ENCODE peak calls at places on chromosomes 11 and 22, in four cellular contexts. J, F, O and Y are unnamed samples.

GRCh38 chr11:64906314-64906635 is 10.7 kb downstream of the ATG2A start:
- DNase-seq in J (no peak), F (no peak), O (no peak), Y (no peak)

GRCh38 chr22:37891926-37892325 is 14.2 kb upstream of the MICALL1 start:
- DNase-seq in J (no peak), F (no peak), O (no peak), Y (no peak)

GRCh38 chr22:19772673-19773469 is 12.3 kb downstream of the TBX1 start:
- DNase-seq in J (peak), F (peak), O (no peak), Y (no peak)

GRCh38 chr22:49583886-49584505 is 243.7 kb downstream of the BRD1 start:
- DNase-seq in J (no peak), F (no peak), O (no peak), Y (no peak)

GRCh38 chr11:26285593-26285992 is 46.3 kb upstream of the ANO3 start:
- DNase-seq in J (peak), F (no peak), O (no peak), Y (no peak)

GRCh38 chr11:16737860-16738197 is 618 bp upstream of the C11orf58 start:
- DNase-seq in J (no peak), F (no peak), O (peak), Y (peak)

GRCh38 chr11:119700536-119701346 is 28.3 kb downstream of the NECTIN1 start:
- DNase-seq in J (no peak), F (no peak), O (peak), Y (no peak)

GRCh38 chr11:124746621-124747243 is 5.3 kb downstream of the VSIG2 start:
- DNase-seq in J (peak), F (peak), O (peak), Y (peak)

GRCh38 chr22:29457730-29458129 is 19.3 kb downstream of the RFPL1 start:
- DNase-seq in J (peak), F (peak), O (peak), Y (peak)

GRCh38 chr11:34269031-34269430 is 88.8 kb downstream of the ABTB2 start:
- DNase-seq in J (no peak), F (no peak), O (no peak), Y (no peak)

GRCh38 chr11:27921472-27921871 is 186.5 kb downstream of the KIF18A start:
- DNase-seq in J (no peak), F (no peak), O (no peak), Y (no peak)

GRCh38 chr11:119509969-119510401 is 87.0 kb upstream of the THY1 start:
- DNase-seq in J (no peak), F (peak), O (no peak), Y (no peak)

GRCh38 chr11:45859661-45860140 is 12.4 kb downstream of the CRY2 start:
- DNase-seq in J (no peak), F (no peak), O (no peak), Y (no peak)

GRCh38 chr11:34793666-34794065 is 122.5 kb downstream of the APIP start:
- DNase-seq in J (no peak), F (no peak), O (no peak), Y (no peak)

GRCh38 chr11:47923667-47924066 is 56.7 kb upstream of the PTPRJ start:
- DNase-seq in J (no peak), F (no peak), O (no peak), Y (no peak)

GRCh38 chr11:67289226-67289650 is at the start of gene ANKRD13D:
- DNase-seq in J (peak), F (no peak), O (no peak), Y (no peak)

GRCh38 chr11:28715726-28716125 is 607.5 kb downstream of the METTL15 start:
- DNase-seq in J (no peak), F (no peak), O (no peak), Y (no peak)

GRCh38 chr11:120952503-120953229 is 71.2 kb upstream of the TBCEL start:
- DNase-seq in J (peak), F (peak), O (peak), Y (peak)
- TF ChIP-seq SP1 in J (no peak), F (no peak), O (no peak), Y (no peak)

DNA sequence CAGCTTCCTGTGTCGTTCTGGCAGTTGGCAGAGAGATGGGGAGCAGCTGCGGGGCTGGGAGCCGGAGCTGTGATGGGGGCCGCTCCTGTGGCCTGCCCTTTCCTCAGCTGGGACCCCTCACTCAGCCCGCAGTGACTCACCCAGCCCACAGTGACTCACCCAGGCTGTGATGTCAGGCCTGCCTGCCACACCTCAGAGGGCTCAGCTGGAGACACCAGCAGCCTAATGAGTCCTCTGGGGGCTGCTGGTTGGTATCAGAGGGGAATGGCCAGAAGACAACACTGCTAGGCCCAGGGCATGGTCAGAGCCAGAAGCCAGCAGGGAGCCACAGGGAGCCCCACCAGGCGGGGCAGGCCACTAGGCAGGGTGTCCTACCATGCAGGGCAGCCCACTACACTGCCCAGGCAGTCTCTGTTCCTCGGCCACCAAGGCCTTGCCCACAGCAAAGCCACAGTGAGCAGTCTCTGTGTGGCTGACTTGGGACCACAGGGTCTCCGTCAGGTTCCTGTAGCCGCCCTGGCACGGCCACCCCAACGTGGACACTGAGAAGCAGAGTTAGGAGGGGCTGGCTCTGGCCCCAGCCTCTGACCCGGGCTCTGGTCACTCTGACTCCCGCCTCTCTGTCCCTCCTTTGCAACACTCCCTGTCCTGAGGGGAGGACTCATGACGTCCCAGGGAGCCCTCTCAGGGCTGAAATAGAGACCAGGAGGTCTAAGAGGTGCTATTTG is 4.3 kb upstream of the FXYD2 start:
- DNase-seq in J (peak), F (no peak), O (no peak), Y (no peak)
- TF ChIP-seq FOXK2 in J (no peak), F (no peak), O (no peak), Y (no peak)

DNA sequence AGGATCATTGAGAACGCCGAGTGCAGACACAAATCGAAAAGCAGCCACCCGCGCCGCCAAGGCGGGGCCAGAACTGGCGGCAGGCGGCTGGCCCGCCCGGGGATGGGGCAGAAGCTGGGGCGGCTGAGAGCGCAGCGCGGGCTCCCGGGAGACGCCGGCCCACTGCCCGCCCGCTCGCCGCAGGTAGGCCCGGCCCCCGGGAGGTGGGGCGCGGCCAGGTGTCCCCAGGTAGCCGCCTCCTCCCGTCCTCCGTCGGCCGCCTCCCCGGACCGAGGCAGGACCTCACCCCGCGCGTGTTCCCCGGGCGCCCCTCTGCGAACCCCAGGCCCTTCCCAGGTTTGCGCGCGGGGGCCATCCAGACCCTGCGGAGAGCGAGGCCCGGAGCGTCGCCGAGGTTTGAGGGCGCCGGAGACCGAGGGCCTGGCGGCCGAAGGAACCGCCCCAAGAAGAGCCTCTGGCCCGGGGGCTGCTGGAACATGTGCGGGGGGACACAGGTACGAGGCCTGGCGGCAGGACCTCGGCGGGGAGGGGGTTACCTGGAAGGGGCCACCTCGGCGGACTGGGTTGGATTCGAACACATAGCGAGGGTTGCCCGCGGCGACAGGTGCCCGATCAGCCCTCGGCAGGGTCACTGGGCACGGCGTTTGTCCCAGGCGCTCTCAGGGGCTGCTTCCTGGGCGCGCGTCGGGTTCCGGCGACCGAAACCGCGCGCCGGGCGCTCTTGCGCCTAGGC is at the start of gene PRRG4:
- DNase-seq in J (no peak), F (no peak), O (no peak), Y (peak)
- TF ChIP-seq SP1 in J (no peak), F (no peak), O (no peak), Y (no peak)

DNA sequence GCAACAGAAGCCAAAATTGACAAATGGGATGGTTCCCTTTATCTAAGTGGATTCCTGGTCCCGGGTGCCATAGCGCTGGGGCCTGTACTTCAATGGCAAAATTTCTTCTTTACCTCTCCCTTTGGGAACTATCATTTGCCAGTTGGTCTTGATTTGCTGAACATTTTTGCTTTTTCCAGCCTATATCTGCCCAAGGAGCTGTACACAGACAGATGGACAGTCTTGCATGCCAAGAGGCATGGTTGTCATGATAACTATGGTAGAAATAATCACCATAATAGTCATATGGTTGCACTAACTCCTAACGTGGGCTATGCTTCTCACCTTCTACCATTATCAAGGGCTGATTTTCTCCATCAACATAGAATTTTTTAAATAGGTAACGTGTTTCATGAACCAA is 1030.9 kb downstream of the OPCML start:
- DNase-seq in J (no peak), F (no peak), O (no peak), Y (no peak)
- TF ChIP-seq FOXK2 in J (no peak), F (no peak), O (no peak), Y (no peak)

GRCh38 chr11:6622261-6623171 is 3.3 kb upstream of the TPP1 start:
- DNase-seq in J (no peak), F (no peak), O (no peak), Y (no peak)
- TF ChIP-seq SP1 in J (no peak), F (no peak), O (no peak), Y (no peak)

GRCh38 chr11:122681731-122682130 is 26.2 kb downstream of the UBASH3B start:
- DNase-seq in J (no peak), F (no peak), O (no peak), Y (no peak)

GRCh38 chr11:122690292-122690691 is 34.8 kb downstream of the UBASH3B start:
- DNase-seq in J (no peak), F (no peak), O (no peak), Y (no peak)

GRCh38 chr11:122685041-122685440 is 29.5 kb downstream of the UBASH3B start:
- DNase-seq in J (no peak), F (no peak), O (peak), Y (no peak)

GRCh38 chr11:122682464-122682863 is 26.9 kb downstream of the UBASH3B start:
- DNase-seq in J (no peak), F (no peak), O (no peak), Y (no peak)

DNA sequence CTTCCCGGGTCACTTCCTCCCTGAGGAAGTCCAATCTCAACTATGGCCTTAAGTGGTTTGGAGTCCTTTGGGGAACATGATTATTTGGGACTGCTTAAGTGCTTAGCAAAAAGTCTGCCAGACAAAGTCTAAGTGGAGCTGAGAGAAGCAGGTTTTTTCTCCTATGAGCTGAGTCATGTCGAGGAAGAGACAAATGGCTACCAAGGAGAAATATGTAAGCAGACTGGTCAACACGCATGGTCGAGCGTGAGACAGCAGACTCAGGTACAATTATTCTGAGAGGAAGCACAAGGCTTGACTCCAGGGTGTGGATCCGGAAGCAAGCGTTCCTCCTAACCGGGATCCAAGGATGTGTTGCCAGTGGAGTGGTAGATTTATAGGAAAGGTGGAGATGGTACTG is 30.6 kb downstream of the UBASH3B start:
- DNase-seq in J (no peak), F (no peak), O (no peak), Y (no peak)
- TF ChIP-seq FOXK2 in J (no peak), F (no peak), O (no peak), Y (no peak)

GRCh38 chr22:50697667-50698506 is 25.3 kb downstream of the SHANK3 start:
- DNase-seq in J (no peak), F (no peak), O (no peak), Y (peak)
- TF ChIP-seq SP1 in J (no peak), F (no peak), O (no peak), Y (no peak)

DNA sequence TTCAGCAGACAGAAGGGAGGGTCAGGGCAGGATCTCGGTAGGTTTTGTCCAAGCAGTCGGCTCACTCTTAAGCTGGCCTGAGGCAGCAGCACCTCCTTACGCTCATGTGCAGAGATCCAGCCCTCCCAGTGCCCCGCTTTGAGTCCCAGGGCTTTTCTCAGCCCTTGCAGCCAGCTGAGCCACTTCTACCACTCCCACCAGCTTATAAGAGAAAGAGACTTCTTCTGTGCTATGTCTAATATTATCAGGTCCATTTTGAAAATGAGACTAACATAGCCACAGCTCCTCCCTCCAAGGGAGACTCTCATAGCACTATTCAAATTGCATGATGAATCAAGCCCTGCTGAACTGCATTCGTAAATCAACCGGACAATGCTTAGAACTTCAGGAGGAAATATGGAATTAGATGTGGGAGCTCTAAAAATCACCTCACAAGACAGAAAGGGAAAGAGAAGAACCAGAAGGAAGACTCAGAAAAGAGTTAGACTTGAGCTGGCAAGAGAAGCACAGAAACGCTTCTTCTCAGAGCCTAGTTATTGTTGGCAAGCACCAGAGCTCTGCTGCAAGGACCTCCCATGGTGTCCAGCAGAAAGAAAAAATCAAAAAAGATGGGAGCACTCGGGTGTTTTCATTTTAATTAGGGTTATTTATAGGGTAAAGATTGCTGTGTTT is 181.5 kb downstream of the ETS1 start:
- DNase-seq in J (no peak), F (no peak), O (no peak), Y (no peak)
- TF ChIP-seq FOXK2 in J (no peak), F (no peak), O (no peak), Y (no peak)

GRCh38 chr22:44975444-44976262 is 34.2 kb downstream of the PHF21B start:
- DNase-seq in J (peak), F (no peak), O (peak), Y (peak)
- TF ChIP-seq SP1 in J (peak), F (peak), O (peak), Y (no peak)